ENCODE peak calls at places on chromosomes 4 and X, in six cellular contexts. L is GM12865, T is transverse colon, V is tibial nerve, S is AG10803, W is uterus. F is an unnamed sample.

GRCh38 chr4:163554870-163555465 is 60.5 kb downstream of the TMA16 start:
- DNase-seq in L (peak), T (no peak), V (no peak), S (peak), W (no peak), F (no peak)

GRCh38 chrX:86141786-86142185 is 6.5 kb upstream of the DACH2 start:
- DNase-seq in L (no peak), T (no peak), V (no peak), S (no peak), W (no peak), F (no peak)

GRCh38 chr4:114677346-114677979 is 78.9 kb downstream of the UGT8 start:
- DNase-seq in L (no peak), T (no peak), V (no peak), S (no peak), W (no peak), F (no peak)

GRCh38 chrX:139739138-139739537 is 31.2 kb upstream of the MCF2 start:
- DNase-seq in L (peak), T (no peak), V (no peak), S (peak), W (no peak), F (no peak)

GRCh38 chr4:139419388-139419914 is 34.5 kb upstream of the RAB33B start:
- DNase-seq in L (peak), T (peak), V (peak), S (peak), W (peak), F (no peak)

GRCh38 chr4:2944091-2944482 is 19.1 kb downstream of the NOP14 start:
- DNase-seq in L (no peak), T (no peak), V (no peak), S (no peak), W (no peak), F (no peak)

GRCh38 chr4:117900832-117901231 is 133.5 kb upstream of the NDST3 start:
- DNase-seq in L (no peak), T (no peak), V (no peak), S (no peak), W (no peak), F (no peak)

GRCh38 chr4:122744229-122744628 is 11.7 kb downstream of the BBS12 start:
- DNase-seq in L (no peak), T (no peak), V (no peak), S (peak), W (no peak), F (no peak)

DNA sequence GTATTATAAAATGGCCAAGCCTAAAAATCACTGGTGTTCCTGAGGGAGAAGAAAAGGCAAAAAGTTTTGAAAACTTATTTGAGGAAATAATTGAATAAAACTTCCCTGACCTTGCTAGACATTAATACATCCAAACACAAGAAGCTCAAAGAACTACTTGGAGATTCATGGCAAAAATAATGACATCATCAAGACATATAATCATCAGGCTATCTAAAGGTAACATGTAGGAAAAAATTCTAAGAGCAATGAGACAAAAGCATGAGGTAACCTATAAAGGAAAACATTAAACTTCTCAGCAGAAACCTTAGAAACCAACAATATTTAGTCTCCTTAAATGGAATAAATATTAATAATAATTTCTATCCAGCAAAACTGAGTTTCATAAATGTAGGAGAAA is 887.6 kb downstream of the PCDH19 start:
- DNase-seq in L (no peak), T (no peak), V (no peak), S (no peak), W (no peak), F (no peak)
- TF ChIP-seq CTCF in L (no peak), T (no peak), V (no peak), S (no peak), W (no peak), F (no peak)

GRCh38 chr4:30721353-30722091 is 1.4 kb downstream of the PCDH7 start:
- DNase-seq in L (no peak), T (peak), V (no peak), S (no peak), W (peak), F (peak)
- TF ChIP-seq CTCF in L (no peak), T (no peak), V (peak), S (no peak), W (peak), F (peak)

GRCh38 chrX:110420771-110421498 is 62.3 kb downstream of the RTL9 start:
- DNase-seq in L (peak), T (no peak), V (no peak), S (no peak), W (no peak), F (no peak)
- TF ChIP-seq CTCF in L (peak), T (no peak), V (no peak), S (peak), W (no peak), F (peak)

GRCh38 chrX:43870758-43871419 is 11.4 kb downstream of the MAOB start:
- DNase-seq in L (no peak), T (no peak), V (no peak), S (no peak), W (no peak), F (no peak)
- TF ChIP-seq CTCF in L (no peak), T (no peak), V (no peak), S (no peak), W (no peak), F (no peak)

DNA sequence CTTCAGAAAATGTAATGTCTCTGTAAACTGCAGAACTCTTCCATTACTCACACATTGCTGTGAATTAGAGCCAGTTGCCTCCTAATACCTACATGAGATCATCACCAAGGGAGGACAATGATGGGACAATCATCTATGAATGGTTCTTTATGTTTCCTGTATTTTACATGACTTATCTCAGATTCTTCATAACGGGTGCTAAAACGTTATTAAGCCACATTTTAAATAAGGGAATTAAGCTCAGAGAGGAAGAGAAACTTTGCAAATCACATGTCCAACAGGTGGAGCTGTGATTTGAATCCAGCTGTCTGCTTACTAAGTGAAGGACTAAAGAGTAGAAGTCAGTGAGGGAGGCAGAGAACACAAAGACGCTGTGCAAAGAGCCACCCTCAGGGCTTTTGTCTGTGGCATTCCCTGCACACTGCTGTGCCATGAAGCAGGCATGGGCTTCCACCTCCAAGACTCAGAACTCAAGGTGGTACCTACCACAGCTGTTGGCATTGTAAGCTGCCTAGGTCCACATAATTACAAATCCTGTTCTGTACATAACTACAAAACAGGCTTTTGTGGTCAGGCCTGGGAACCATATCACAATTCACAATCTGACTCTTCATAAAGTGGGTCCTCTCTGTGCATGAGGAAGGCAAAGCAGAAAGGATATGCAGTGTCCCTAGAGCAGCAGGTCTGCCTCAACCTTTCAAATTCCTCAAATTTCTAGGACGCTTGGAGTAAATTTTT is 12.8 kb downstream of the TBC1D9 start:
- DNase-seq in L (peak), T (peak), V (no peak), S (peak), W (no peak), F (no peak)
- TF ChIP-seq CTCF in L (peak), T (peak), V (no peak), S (peak), W (no peak), F (no peak)

F was measured in mesothelial cell of epicardium.